ENCODE peak calls at places on chromosomes 4 and X, in ten cellular contexts. D is fibroblast of the conjunctiva; F is AG20443; K is A549; T is endothelial cell; A is ecto neural progenitor cell; W is left lung; H is activated CD4-positive, alpha-beta T cell treated with anti-CD3 and anti-CD28 coated beads, Interleukin-2, amount 10 ng/mL, durations not matched to agents 7 days and 5 days; S is NCI-H774; U is fibroblast of lung. X is an unnamed sample.

GRCh38 chr4:183455431-183456145 is 11.2 kb downstream of the CDKN2AIP start:
- DNase-seq in H (peak; percentile 11), W (no peak), D (no peak), F (peak; percentile 13), S (no peak), T (no peak), K (no peak), U (no peak), A (no peak), X (peak; percentile 34)

GRCh38 chrX:47186096-47186740 is 7.4 kb upstream of the UBA1 start:
- DNase-seq in D (no peak), K (no peak), F (no peak), U (no peak), W (no peak), H (no peak), S (no peak), A (no peak), T (no peak), X (no peak)

GRCh38 chr4:126582737-126583136 is 1050.0 kb upstream of the INTU start:
- DNase-seq in F (no peak), T (peak; percentile 12), K (no peak), U (no peak), H (no peak), W (peak; percentile 24), A (no peak), D (peak; percentile 1), S (no peak), X (no peak)

GRCh38 chr4:155403886-155404285 is 27.1 kb upstream of the MAP9 start:
- DNase-seq in D (peak; percentile 16), W (no peak), S (peak; percentile 7), H (no peak), K (peak; percentile 6), F (peak; percentile 27), A (no peak), T (no peak), U (peak; percentile 81), X (no peak)

GRCh38 chrX:65697915-65698796 is 30.7 kb downstream of the MSN start:
- DNase-seq in D (no peak), A (no peak), F (no peak), U (no peak), H (peak; percentile 79), S (no peak), K (no peak), T (peak; percentile 47), W (peak; percentile 81), X (peak; percentile 52)

GRCh38 chr4:155271557-155271956 is 63.1 kb downstream of the NPY2R start:
- DNase-seq in H (no peak), W (no peak), T (no peak), D (no peak), U (peak; percentile 5), A (no peak), F (no peak), K (no peak), S (no peak), X (no peak)

GRCh38 chrX:69293776-69294601 is 128.7 kb upstream of the PJA1 start:
- DNase-seq in H (no peak), S (no peak), W (no peak), F (no peak), K (no peak), A (no peak), U (no peak), D (no peak), T (no peak), X (no peak)

GRCh38 chr4:111775908-111776307 is 369.3 kb upstream of the FAM241A start:
- DNase-seq in F (peak; percentile 17), H (no peak), U (no peak), A (no peak), W (no peak), K (no peak), S (no peak), T (no peak), D (no peak), X (no peak)

GRCh38 chrX:13906103-13906502 is 89.2 kb upstream of the GPM6B start:
- DNase-seq in H (no peak), S (no peak), K (no peak), W (no peak), T (no peak), A (no peak), D (no peak), U (peak; percentile 39), F (no peak), X (no peak)